ENCODE peak calls at places on chromosomes 4 and X, in nine cellular contexts. O is foreskin fibroblast, I is tibial nerve, U is ovary, Y is body of pancreas, D is left lung, W is pancreas, Q is cardiac muscle cell, J is psoas muscle. Z is an unnamed sample.

GRCh38 chr4:143399113-143399949 is 62.7 kb downstream of the GAB1 start:
- DNase-seq in O (peak), I (no peak), U (no peak), Y (no peak), D (no peak), W (no peak), Q (peak), J (no peak), Z (no peak)

GRCh38 chr4:26099967-26100366 is 185.9 kb downstream of the SMIM20 start:
- DNase-seq in O (no peak), I (no peak), U (no peak), Y (no peak), D (no peak), W (no peak), Q (no peak), J (no peak), Z (no peak)

GRCh38 chr4:74230902-74231499 is 73.1 kb downstream of the MTHFD2L start:
- DNase-seq in O (peak), I (no peak), U (no peak), Y (peak), D (peak), W (no peak), Q (no peak), J (peak), Z (no peak)

GRCh38 chr4:158170691-158171455 is 2.0 kb downstream of the GASK1B start:
- DNase-seq in O (peak), I (peak), U (peak), Y (peak), D (peak), W (peak), Q (no peak), J (peak), Z (no peak)

GRCh38 chr4:70559216-70559830 is 32.7 kb upstream of the AMBN start:
- DNase-seq in O (peak), I (peak), U (no peak), Y (peak), D (no peak), W (peak), Q (peak), J (peak), Z (peak)

GRCh38 chr4:96120206-96120605 is 280.3 kb downstream of the PDHA2 start:
- DNase-seq in O (no peak), I (no peak), U (no peak), Y (no peak), D (no peak), W (no peak), Q (no peak), J (no peak), Z (no peak)

GRCh38 chr4:74190919-74191397 is 33.0 kb downstream of the MTHFD2L start:
- DNase-seq in O (no peak), I (no peak), U (no peak), Y (no peak), D (no peak), W (no peak), Q (no peak), J (no peak), Z (no peak)

GRCh38 chr4:113325876-113326615 is 276.6 kb downstream of the ANK2 start:
- DNase-seq in O (no peak), I (no peak), U (no peak), Y (no peak), D (no peak), W (no peak), Q (no peak), J (no peak), Z (no peak)

GRCh38 chrX:9995855-9996339 is 28.7 kb downstream of the CLDN34 start:
- DNase-seq in O (peak), I (peak), U (peak), Y (peak), D (peak), W (peak), Q (peak), J (peak), Z (peak)

GRCh38 chrX:40950546-40950945 is 134.7 kb upstream of the USP9X start:
- DNase-seq in O (no peak), I (no peak), U (no peak), Y (no peak), D (no peak), W (no peak), Q (no peak), J (no peak), Z (no peak)

GRCh38 chr4:165635951-165636350 is 237.1 kb upstream of the TLL1 start:
- DNase-seq in O (no peak), I (no peak), U (no peak), Y (no peak), D (no peak), W (no peak), Q (no peak), J (no peak), Z (no peak)

GRCh38 chr4:21845663-21846062 is 102.9 kb downstream of the KCNIP4 start:
- DNase-seq in O (peak), I (no peak), U (no peak), Y (no peak), D (no peak), W (no peak), Q (no peak), J (no peak), Z (no peak)

GRCh38 chrX:103806862-103807474 is 25.1 kb downstream of the RAB9B start:
- DNase-seq in O (no peak), I (no peak), U (no peak), Y (no peak), D (no peak), W (no peak), Q (no peak), J (no peak), Z (no peak)

GRCh38 chr4:87527446-87528240 is 1.5 kb downstream of the SPARCL1 start:
- DNase-seq in O (no peak), I (no peak), U (no peak), Y (peak), D (no peak), W (no peak), Q (no peak), J (no peak), Z (no peak)

GRCh38 chr4:26874110-26874509 is 13.5 kb downstream of the STIM2 start:
- DNase-seq in O (no peak), I (no peak), U (no peak), Y (no peak), D (no peak), W (no peak), Q (no peak), J (no peak), Z (no peak)

GRCh38 chr4:139535228-139535851 is 20.7 kb downstream of the SETD7 start:
- DNase-seq in O (no peak), I (no peak), U (no peak), Y (no peak), D (no peak), W (no peak), Q (no peak), J (no peak), Z (no peak)

DNA sequence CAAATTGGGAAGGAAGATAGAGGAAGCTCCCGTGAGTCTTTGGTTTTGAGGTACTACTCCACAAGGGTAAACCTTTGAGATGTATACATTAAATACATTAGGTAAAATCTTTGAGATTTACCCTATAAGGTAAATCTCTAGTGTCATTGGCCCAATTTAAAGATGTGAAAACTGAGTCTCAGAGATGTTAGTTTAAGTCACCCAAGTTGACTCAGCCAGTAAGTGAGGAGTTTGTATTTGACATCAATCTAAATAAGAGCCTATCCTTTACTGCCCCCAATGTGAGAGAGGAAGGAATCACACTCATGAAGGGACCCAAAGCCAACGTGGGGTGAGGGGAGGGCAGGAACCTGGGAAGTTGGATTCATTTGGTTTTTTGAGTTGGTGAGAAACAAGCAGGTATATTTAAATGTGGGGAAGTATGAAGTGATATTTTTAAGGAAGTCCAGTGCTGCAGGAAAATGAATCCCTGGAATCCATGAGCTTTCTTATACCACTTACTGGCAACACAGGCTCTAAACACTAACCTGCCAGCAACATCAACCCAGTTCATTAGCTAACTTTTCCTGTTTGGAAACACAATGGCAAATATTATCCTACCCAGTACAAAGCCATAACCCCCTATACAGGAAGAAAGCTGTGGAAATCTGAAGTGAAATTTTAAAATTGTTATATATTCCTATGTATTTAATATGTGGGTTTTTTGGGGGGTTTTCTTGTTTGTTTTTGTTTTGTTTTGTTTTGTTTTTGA is 55.3 kb downstream of the PALLD start:
- DNase-seq in O (no peak), I (no peak), U (no peak), Y (no peak), D (no peak), W (no peak), Q (no peak), J (no peak), Z (no peak)
- TF ChIP-seq CTCF in O (no peak), I (no peak), U (no peak), Y (no peak), D (no peak), W (no peak), Q (no peak), J (peak), Z (no peak)

GRCh38 chr4:178027796-178028195 is 585.6 kb upstream of the AGA start:
- DNase-seq in O (no peak), I (no peak), U (no peak), Y (no peak), D (no peak), W (no peak), Q (no peak), J (no peak), Z (no peak)
- TF ChIP-seq CTCF in O (no peak), I (no peak), U (no peak), Y (no peak), D (no peak), W (no peak), Q (no peak), J (no peak), Z (no peak)

DNA sequence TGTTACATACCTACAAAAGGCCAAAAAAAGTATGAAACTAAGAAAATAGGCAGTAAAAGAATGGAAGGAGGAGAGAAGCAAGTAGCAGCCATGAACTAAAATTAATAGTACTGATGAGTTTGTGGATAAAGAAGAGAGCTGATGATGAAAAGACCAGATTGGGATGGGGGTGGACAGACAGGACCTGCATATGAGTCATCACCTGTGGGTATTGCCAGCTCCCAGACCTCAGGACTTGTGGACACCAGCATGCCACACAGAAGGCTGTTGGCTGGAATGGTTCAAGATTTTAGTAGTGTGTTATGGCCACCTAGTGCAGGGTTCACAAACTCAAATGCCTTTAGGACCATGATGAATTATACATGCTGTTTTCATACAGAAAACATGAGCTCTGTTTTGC is 58.9 kb downstream of the ARX start:
- DNase-seq in O (peak), I (no peak), U (no peak), Y (no peak), D (no peak), W (no peak), Q (no peak), J (no peak), Z (no peak)
- TF ChIP-seq CTCF in O (no peak), I (no peak), U (no peak), Y (no peak), D (no peak), W (no peak), Q (no peak), J (no peak), Z (no peak)

GRCh38 chrX:150047818-150048217 is 109.5 kb upstream of the EOLA2 start:
- DNase-seq in O (peak), I (no peak), U (no peak), Y (no peak), D (no peak), W (no peak), Q (no peak), J (no peak), Z (no peak)

GRCh38 chrX:150038977-150039599 is 100.8 kb upstream of the EOLA2 start:
- DNase-seq in O (peak), I (no peak), U (no peak), Y (no peak), D (no peak), W (no peak), Q (no peak), J (no peak), Z (no peak)

GRCh38 chrX:150041208-150041607 is 102.9 kb upstream of the EOLA2 start:
- DNase-seq in O (no peak), I (no peak), U (no peak), Y (no peak), D (no peak), W (no peak), Q (no peak), J (no peak), Z (no peak)

GRCh38 chrX:150049647-150050046 is 111.4 kb upstream of the EOLA2 start:
- DNase-seq in O (peak), I (no peak), U (no peak), Y (no peak), D (no peak), W (no peak), Q (no peak), J (no peak), Z (no peak)

DNA sequence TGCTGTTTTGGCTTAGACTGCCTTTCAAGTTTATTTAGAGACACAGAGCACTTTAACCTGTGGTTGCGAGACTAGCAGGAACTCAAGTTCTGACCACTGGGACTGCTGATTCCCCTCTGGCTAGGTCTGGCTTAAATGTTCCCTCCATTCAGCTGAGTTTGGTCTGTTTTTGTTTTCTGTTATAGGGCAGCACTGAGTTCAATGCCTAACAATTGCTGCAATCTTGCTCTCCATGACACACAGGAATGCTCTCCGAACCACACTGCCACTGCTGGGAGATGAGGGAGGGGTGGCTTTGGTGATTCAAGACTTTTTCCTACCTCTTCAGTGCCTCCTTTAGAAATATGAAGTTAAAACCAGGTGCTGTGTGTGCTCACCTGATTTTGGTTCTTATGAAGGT is 106.3 kb upstream of the EOLA2 start:
- DNase-seq in O (peak), I (no peak), U (no peak), Y (no peak), D (no peak), W (no peak), Q (no peak), J (no peak), Z (no peak)
- TF ChIP-seq CTCF in O (no peak), I (no peak), U (no peak), Y (no peak), D (no peak), W (no peak), Q (no peak), J (no peak), Z (no peak)

GRCh38 chr4:36386691-36387090 is 105.3 kb downstream of the DTHD1 start:
- DNase-seq in O (no peak), I (no peak), U (no peak), Y (no peak), D (no peak), W (no peak), Q (no peak), J (no peak), Z (no peak)
- TF ChIP-seq CTCF in O (no peak), I (no peak), U (no peak), Y (no peak), D (no peak), W (no peak), Q (no peak), J (no peak), Z (no peak)

GRCh38 chr4:106062452-106062875 is 167.2 kb downstream of the NPNT start:
- DNase-seq in O (peak), I (no peak), U (no peak), Y (no peak), D (no peak), W (no peak), Q (no peak), J (no peak), Z (no peak)

GRCh38 chr4:106063009-106063408 is 167.7 kb downstream of the NPNT start:
- DNase-seq in O (no peak), I (no peak), U (no peak), Y (no peak), D (no peak), W (no peak), Q (no peak), J (no peak), Z (no peak)

GRCh38 chr4:106065018-106065417 is 169.7 kb downstream of the NPNT start:
- DNase-seq in O (no peak), I (no peak), U (no peak), Y (no peak), D (no peak), W (no peak), Q (no peak), J (no peak), Z (no peak)
- TF ChIP-seq CTCF in O (no peak), I (no peak), U (no peak), Y (no peak), D (no peak), W (no peak), Q (no peak), J (no peak), Z (no peak)

GRCh38 chr4:81409836-81410235 is 61.9 kb downstream of the RASGEF1B start:
- DNase-seq in O (no peak), I (no peak), U (no peak), Y (no peak), D (no peak), W (no peak), Q (no peak), J (no peak), Z (no peak)

GRCh38 chr4:81404294-81404693 is 67.4 kb downstream of the RASGEF1B start:
- DNase-seq in O (peak), I (no peak), U (no peak), Y (no peak), D (no peak), W (no peak), Q (no peak), J (no peak), Z (no peak)

GRCh38 chr4:81408341-81408740 is 63.4 kb downstream of the RASGEF1B start:
- DNase-seq in O (no peak), I (no peak), U (no peak), Y (no peak), D (no peak), W (no peak), Q (no peak), J (no peak), Z (no peak)

GRCh38 chr4:81407726-81408125 is 64.0 kb downstream of the RASGEF1B start:
- DNase-seq in O (no peak), I (no peak), U (no peak), Y (no peak), D (no peak), W (no peak), Q (no peak), J (no peak), Z (no peak)

GRCh38 chr4:81405900-81406401 is 65.8 kb downstream of the RASGEF1B start:
- DNase-seq in O (peak), I (peak), U (no peak), Y (peak), D (no peak), W (peak), Q (peak), J (no peak), Z (no peak)
- TF ChIP-seq CTCF in O (peak), I (peak), U (peak), Y (peak), D (peak), W (peak), Q (peak), J (peak), Z (peak)

GRCh38 chrX:27619975-27620374 is 29.8 kb downstream of the DCAF8L2 start:
- DNase-seq in O (no peak), I (no peak), U (no peak), Y (no peak), D (no peak), W (no peak), Q (peak), J (no peak), Z (no peak)
- TF ChIP-seq CTCF in O (no peak), I (no peak), U (no peak), Y (peak), D (no peak), W (no peak), Q (peak), J (no peak), Z (no peak)

GRCh38 chr4:7208509-7209451 is 16.4 kb downstream of the SORCS2 start:
- DNase-seq in O (no peak), I (no peak), U (no peak), Y (no peak), D (no peak), W (no peak), Q (no peak), J (no peak), Z (no peak)
- TF ChIP-seq CTCF in O (no peak), I (no peak), U (no peak), Y (no peak), D (no peak), W (no peak), Q (no peak), J (no peak), Z (no peak)

Z was measured in mesothelial cell of epicardium.